ENCODE peak calls at places on chromosomes 4 and X, in four cellular contexts. One of them, this sample, is unnamed.

GRCh38 chr4:174559894-174560293 is 37.6 kb upstream of the HPGD start:
- DNase-seq in iris pigment epithelial cell: no peak
- DNase-seq in stimulated activated effector memory CD8-positive, alpha-beta T cell treated with anti-CD3 and anti-CD28 coated beads, Interleukin-12 subunit alpha, Interleukin-12 subunit beta, amount 100 ng/mL, for 72 hours: no peak
- DNase-seq in stimulated activated CD4-positive, alpha-beta T cell treated with anti-CD3 and anti-CD28 coated beads, Interleukin-2, amount 100 ng/mL, for 48 hours: no peak
- DNase-seq in this sample: no peak

GRCh38 chrX:67612231-67612630 is 68.4 kb downstream of the AR start:
- DNase-seq in stimulated activated CD4-positive, alpha-beta T cell treated with anti-CD3 and anti-CD28 coated beads, Interleukin-2, amount 100 ng/mL, for 48 hours: no peak
- DNase-seq in iris pigment epithelial cell: peak; percentile 87
- DNase-seq in stimulated activated effector memory CD8-positive, alpha-beta T cell treated with anti-CD3 and anti-CD28 coated beads, Interleukin-12 subunit alpha, Interleukin-12 subunit beta, amount 100 ng/mL, for 72 hours: no peak
- DNase-seq in this sample: no peak

GRCh38 chrX:102833136-102833535 is 103.9 kb upstream of the RAB40AL start:
- DNase-seq in iris pigment epithelial cell: peak; percentile 41
- DNase-seq in stimulated activated CD4-positive, alpha-beta T cell treated with anti-CD3 and anti-CD28 coated beads, Interleukin-2, amount 100 ng/mL, for 48 hours: no peak
- DNase-seq in stimulated activated effector memory CD8-positive, alpha-beta T cell treated with anti-CD3 and anti-CD28 coated beads, Interleukin-12 subunit alpha, Interleukin-12 subunit beta, amount 100 ng/mL, for 72 hours: no peak
- DNase-seq in this sample: no peak

GRCh38 chr4:77805802-77806201 is 13.4 kb downstream of the CNOT6L start:
- DNase-seq in stimulated activated effector memory CD8-positive, alpha-beta T cell treated with anti-CD3 and anti-CD28 coated beads, Interleukin-12 subunit alpha, Interleukin-12 subunit beta, amount 100 ng/mL, for 72 hours: no peak
- DNase-seq in stimulated activated CD4-positive, alpha-beta T cell treated with anti-CD3 and anti-CD28 coated beads, Interleukin-2, amount 100 ng/mL, for 48 hours: no peak
- DNase-seq in iris pigment epithelial cell: no peak
- DNase-seq in this sample: no peak

GRCh38 chr4:90503677-90504076 is 376.5 kb downstream of the CCSER1 start:
- DNase-seq in stimulated activated effector memory CD8-positive, alpha-beta T cell treated with anti-CD3 and anti-CD28 coated beads, Interleukin-12 subunit alpha, Interleukin-12 subunit beta, amount 100 ng/mL, for 72 hours: no peak
- DNase-seq in stimulated activated CD4-positive, alpha-beta T cell treated with anti-CD3 and anti-CD28 coated beads, Interleukin-2, amount 100 ng/mL, for 48 hours: no peak
- DNase-seq in iris pigment epithelial cell: no peak
- DNase-seq in this sample: no peak

GRCh38 chr4:167629272-167629671 is 395.0 kb upstream of the SPOCK3 start:
- DNase-seq in stimulated activated CD4-positive, alpha-beta T cell treated with anti-CD3 and anti-CD28 coated beads, Interleukin-2, amount 100 ng/mL, for 48 hours: no peak
- DNase-seq in iris pigment epithelial cell: no peak
- DNase-seq in stimulated activated effector memory CD8-positive, alpha-beta T cell treated with anti-CD3 and anti-CD28 coated beads, Interleukin-12 subunit alpha, Interleukin-12 subunit beta, amount 100 ng/mL, for 72 hours: no peak
- DNase-seq in this sample: no peak

GRCh38 chrX:154602766-154603437 is 16.2 kb downstream of the CTAG1B start:
- DNase-seq in stimulated activated CD4-positive, alpha-beta T cell treated with anti-CD3 and anti-CD28 coated beads, Interleukin-2, amount 100 ng/mL, for 48 hours: no peak
- DNase-seq in stimulated activated effector memory CD8-positive, alpha-beta T cell treated with anti-CD3 and anti-CD28 coated beads, Interleukin-12 subunit alpha, Interleukin-12 subunit beta, amount 100 ng/mL, for 72 hours: no peak
- DNase-seq in iris pigment epithelial cell: no peak
- DNase-seq in this sample: no peak

GRCh38 chrX:13742397-13743176 is 8.0 kb downstream of the OFD1 start:
- DNase-seq in iris pigment epithelial cell: no peak
- DNase-seq in stimulated activated effector memory CD8-positive, alpha-beta T cell treated with anti-CD3 and anti-CD28 coated beads, Interleukin-12 subunit alpha, Interleukin-12 subunit beta, amount 100 ng/mL, for 72 hours: peak; percentile 60
- DNase-seq in stimulated activated CD4-positive, alpha-beta T cell treated with anti-CD3 and anti-CD28 coated beads, Interleukin-2, amount 100 ng/mL, for 48 hours: peak; percentile 28
- DNase-seq in this sample: peak; percentile 38

GRCh38 chrX:14043209-14043608 is 13.5 kb upstream of the GEMIN8 start:
- DNase-seq in stimulated activated CD4-positive, alpha-beta T cell treated with anti-CD3 and anti-CD28 coated beads, Interleukin-2, amount 100 ng/mL, for 48 hours: no peak
- DNase-seq in stimulated activated effector memory CD8-positive, alpha-beta T cell treated with anti-CD3 and anti-CD28 coated beads, Interleukin-12 subunit alpha, Interleukin-12 subunit beta, amount 100 ng/mL, for 72 hours: no peak
- DNase-seq in iris pigment epithelial cell: no peak
- DNase-seq in this sample: no peak

GRCh38 chr4:149164282-149164681 is 651.4 kb downstream of the IQCM start:
- DNase-seq in iris pigment epithelial cell: peak; percentile 82
- DNase-seq in stimulated activated effector memory CD8-positive, alpha-beta T cell treated with anti-CD3 and anti-CD28 coated beads, Interleukin-12 subunit alpha, Interleukin-12 subunit beta, amount 100 ng/mL, for 72 hours: no peak
- DNase-seq in stimulated activated CD4-positive, alpha-beta T cell treated with anti-CD3 and anti-CD28 coated beads, Interleukin-2, amount 100 ng/mL, for 48 hours: no peak
- DNase-seq in this sample: no peak

GRCh38 chr4:4759883-4760282 is 99.6 kb upstream of the MSX1 start:
- DNase-seq in stimulated activated CD4-positive, alpha-beta T cell treated with anti-CD3 and anti-CD28 coated beads, Interleukin-2, amount 100 ng/mL, for 48 hours: no peak
- DNase-seq in stimulated activated effector memory CD8-positive, alpha-beta T cell treated with anti-CD3 and anti-CD28 coated beads, Interleukin-12 subunit alpha, Interleukin-12 subunit beta, amount 100 ng/mL, for 72 hours: no peak
- DNase-seq in iris pigment epithelial cell: no peak
- DNase-seq in this sample: no peak

GRCh38 chr4:87589531-87589930 is 18.8 kb upstream of the DSPP start:
- DNase-seq in stimulated activated effector memory CD8-positive, alpha-beta T cell treated with anti-CD3 and anti-CD28 coated beads, Interleukin-12 subunit alpha, Interleukin-12 subunit beta, amount 100 ng/mL, for 72 hours: no peak
- DNase-seq in iris pigment epithelial cell: peak; percentile 98
- DNase-seq in stimulated activated CD4-positive, alpha-beta T cell treated with anti-CD3 and anti-CD28 coated beads, Interleukin-2, amount 100 ng/mL, for 48 hours: no peak
- DNase-seq in this sample: no peak

GRCh38 chr4:70936200-70936787 is 34.1 kb downstream of the MOB1B start:
- DNase-seq in iris pigment epithelial cell: peak; percentile 68
- DNase-seq in stimulated activated CD4-positive, alpha-beta T cell treated with anti-CD3 and anti-CD28 coated beads, Interleukin-2, amount 100 ng/mL, for 48 hours: no peak
- DNase-seq in stimulated activated effector memory CD8-positive, alpha-beta T cell treated with anti-CD3 and anti-CD28 coated beads, Interleukin-12 subunit alpha, Interleukin-12 subunit beta, amount 100 ng/mL, for 72 hours: no peak
- DNase-seq in this sample: no peak

GRCh38 chr4:6408263-6408662 is 64.2 kb downstream of the PPP2R2C start:
- DNase-seq in stimulated activated CD4-positive, alpha-beta T cell treated with anti-CD3 and anti-CD28 coated beads, Interleukin-2, amount 100 ng/mL, for 48 hours: no peak
- DNase-seq in iris pigment epithelial cell: no peak
- DNase-seq in stimulated activated effector memory CD8-positive, alpha-beta T cell treated with anti-CD3 and anti-CD28 coated beads, Interleukin-12 subunit alpha, Interleukin-12 subunit beta, amount 100 ng/mL, for 72 hours: no peak
- DNase-seq in this sample: no peak

GRCh38 chr4:73608677-73609594 is 11.3 kb downstream of the RASSF6 start:
- DNase-seq in stimulated activated CD4-positive, alpha-beta T cell treated with anti-CD3 and anti-CD28 coated beads, Interleukin-2, amount 100 ng/mL, for 48 hours: no peak
- DNase-seq in iris pigment epithelial cell: peak; percentile 73
- DNase-seq in stimulated activated effector memory CD8-positive, alpha-beta T cell treated with anti-CD3 and anti-CD28 coated beads, Interleukin-12 subunit alpha, Interleukin-12 subunit beta, amount 100 ng/mL, for 72 hours: no peak
- DNase-seq in this sample: no peak

GRCh38 chr4:54657556-54658313 is at the start of gene KIT:
- DNase-seq in stimulated activated effector memory CD8-positive, alpha-beta T cell treated with anti-CD3 and anti-CD28 coated beads, Interleukin-12 subunit alpha, Interleukin-12 subunit beta, amount 100 ng/mL, for 72 hours: no peak
- DNase-seq in iris pigment epithelial cell: no peak
- DNase-seq in stimulated activated CD4-positive, alpha-beta T cell treated with anti-CD3 and anti-CD28 coated beads, Interleukin-2, amount 100 ng/mL, for 48 hours: peak; percentile 3
- DNase-seq in this sample: no peak

GRCh38 chr4:65241257-65241997 is 428.9 kb downstream of the EPHA5 start:
- DNase-seq in stimulated activated CD4-positive, alpha-beta T cell treated with anti-CD3 and anti-CD28 coated beads, Interleukin-2, amount 100 ng/mL, for 48 hours: no peak
- DNase-seq in iris pigment epithelial cell: no peak
- DNase-seq in stimulated activated effector memory CD8-positive, alpha-beta T cell treated with anti-CD3 and anti-CD28 coated beads, Interleukin-12 subunit alpha, Interleukin-12 subunit beta, amount 100 ng/mL, for 72 hours: no peak
- DNase-seq in this sample: no peak

GRCh38 chr4:13881880-13882279 is 254.4 kb upstream of the BOD1L1 start:
- DNase-seq in stimulated activated CD4-positive, alpha-beta T cell treated with anti-CD3 and anti-CD28 coated beads, Interleukin-2, amount 100 ng/mL, for 48 hours: no peak
- DNase-seq in stimulated activated effector memory CD8-positive, alpha-beta T cell treated with anti-CD3 and anti-CD28 coated beads, Interleukin-12 subunit alpha, Interleukin-12 subunit beta, amount 100 ng/mL, for 72 hours: no peak
- DNase-seq in iris pigment epithelial cell: no peak
- DNase-seq in this sample: no peak

GRCh38 chr4:945274-946102 is 13.2 kb downstream of the TMEM175 start:
- DNase-seq in stimulated activated CD4-positive, alpha-beta T cell treated with anti-CD3 and anti-CD28 coated beads, Interleukin-2, amount 100 ng/mL, for 48 hours: no peak
- DNase-seq in iris pigment epithelial cell: peak; percentile 19
- DNase-seq in stimulated activated effector memory CD8-positive, alpha-beta T cell treated with anti-CD3 and anti-CD28 coated beads, Interleukin-12 subunit alpha, Interleukin-12 subunit beta, amount 100 ng/mL, for 72 hours: no peak
- DNase-seq in this sample: no peak

GRCh38 chr4:33512397-33512796 is 2731.9 kb downstream of the ARAP2 start:
- DNase-seq in stimulated activated effector memory CD8-positive, alpha-beta T cell treated with anti-CD3 and anti-CD28 coated beads, Interleukin-12 subunit alpha, Interleukin-12 subunit beta, amount 100 ng/mL, for 72 hours: no peak
- DNase-seq in iris pigment epithelial cell: no peak
- DNase-seq in stimulated activated CD4-positive, alpha-beta T cell treated with anti-CD3 and anti-CD28 coated beads, Interleukin-2, amount 100 ng/mL, for 48 hours: no peak
- DNase-seq in this sample: no peak

GRCh38 chr4:15244354-15244753 is 183.5 kb upstream of the C1QTNF7 start:
- DNase-seq in stimulated activated CD4-positive, alpha-beta T cell treated with anti-CD3 and anti-CD28 coated beads, Interleukin-2, amount 100 ng/mL, for 48 hours: no peak
- DNase-seq in iris pigment epithelial cell: peak; percentile 83
- DNase-seq in stimulated activated effector memory CD8-positive, alpha-beta T cell treated with anti-CD3 and anti-CD28 coated beads, Interleukin-12 subunit alpha, Interleukin-12 subunit beta, amount 100 ng/mL, for 72 hours: no peak
- DNase-seq in this sample: no peak

GRCh38 chr4:38366451-38366850 is 297.5 kb upstream of the KLF3 start:
- DNase-seq in iris pigment epithelial cell: no peak
- DNase-seq in stimulated activated CD4-positive, alpha-beta T cell treated with anti-CD3 and anti-CD28 coated beads, Interleukin-2, amount 100 ng/mL, for 48 hours: no peak
- DNase-seq in stimulated activated effector memory CD8-positive, alpha-beta T cell treated with anti-CD3 and anti-CD28 coated beads, Interleukin-12 subunit alpha, Interleukin-12 subunit beta, amount 100 ng/mL, for 72 hours: no peak
- DNase-seq in this sample: no peak

GRCh38 chr4:68342139-68342538 is 7.8 kb downstream of the YTHDC1 start:
- DNase-seq in iris pigment epithelial cell: peak; percentile 86
- DNase-seq in stimulated activated CD4-positive, alpha-beta T cell treated with anti-CD3 and anti-CD28 coated beads, Interleukin-2, amount 100 ng/mL, for 48 hours: no peak
- DNase-seq in stimulated activated effector memory CD8-positive, alpha-beta T cell treated with anti-CD3 and anti-CD28 coated beads, Interleukin-12 subunit alpha, Interleukin-12 subunit beta, amount 100 ng/mL, for 72 hours: no peak
- DNase-seq in this sample: no peak

GRCh38 chr4:121189811-121190210 is 25.7 kb upstream of the TNIP3 start:
- DNase-seq in stimulated activated effector memory CD8-positive, alpha-beta T cell treated with anti-CD3 and anti-CD28 coated beads, Interleukin-12 subunit alpha, Interleukin-12 subunit beta, amount 100 ng/mL, for 72 hours: peak; percentile 67
- DNase-seq in iris pigment epithelial cell: no peak
- DNase-seq in stimulated activated CD4-positive, alpha-beta T cell treated with anti-CD3 and anti-CD28 coated beads, Interleukin-2, amount 100 ng/mL, for 48 hours: no peak
- DNase-seq in this sample: no peak